ENCODE peak calls at places on chromosome 10, in nine cellular contexts. O is stimulated activated CD4-positive, alpha-beta T cell treated with anti-CD3 and anti-CD28 coated beads, Interleukin-1b, Interleukin-23, amount 100 ng/mL, for 1 hour; Z is H9; H is iris pigment epithelial cell; N is foreskin fibroblast; P is nucleus accumbens; X is K562; Q is activated CD4-positive, alpha-beta T cell treated with anti-CD3 and anti-CD28 coated beads for 1 hour; K is M059J. M is an unnamed sample.

GRCh38 chr10:100826661-100826982 is 81.2 kb downstream of the PAX2 start:
- DNase-seq in O (no peak), Z (no peak), H (no peak), N (no peak), P (no peak), X (no peak), Q (no peak), K (no peak), M (no peak)

GRCh38 chr10:70890917-70891431 is 2.6 kb upstream of the PCBD1 start:
- DNase-seq in O (no peak), Z (peak; percentile 55), H (no peak), N (peak; percentile 43), P (peak; percentile 59), X (no peak), Q (no peak), K (no peak), M (peak; percentile 80)

GRCh38 chr10:70528726-70529362 is 50.3 kb downstream of the PALD1 start:
- DNase-seq in O (no peak), Z (peak; percentile 55), H (peak; percentile 71), N (peak; percentile 43), P (no peak), X (peak; percentile 71), Q (no peak), K (peak; percentile 58), M (peak; percentile 82)

GRCh38 chr10:75000748-75001321 is 110.6 kb upstream of the SAMD8 start:
- DNase-seq in O (no peak), Z (no peak), H (no peak), N (no peak), P (no peak), X (no peak), Q (no peak), K (no peak), M (no peak)

GRCh38 chr10:43293677-43294057 is 26.8 kb upstream of the RASGEF1A start:
- DNase-seq in O (no peak), Z (no peak), H (no peak), N (no peak), P (no peak), X (no peak), Q (no peak), K (no peak), M (no peak)

GRCh38 chr10:128268015-128268722 is 141.9 kb upstream of the MKI67 start:
- DNase-seq in O (no peak), Z (peak; percentile 89), H (peak; percentile 16), N (no peak), P (no peak), X (peak; percentile 38), Q (no peak), K (peak; percentile 13), M (peak; percentile 94)

GRCh38 chr10:75018233-75018632 is 93.2 kb upstream of the SAMD8 start:
- DNase-seq in O (no peak), Z (no peak), H (no peak), N (no peak), P (no peak), X (no peak), Q (no peak), K (no peak), M (peak; percentile 50)

GRCh38 chr10:66455304-66455703 is 470.5 kb upstream of the LRRTM3 start:
- DNase-seq in O (no peak), Z (no peak), H (peak; percentile 16), N (no peak), P (no peak), X (no peak), Q (no peak), K (peak; percentile 1), M (no peak)

GRCh38 chr10:95241533-95241932 is 47.5 kb downstream of the ACSM6 start:
- DNase-seq in O (no peak), Z (no peak), H (no peak), N (no peak), P (no peak), X (no peak), Q (no peak), K (peak; percentile 56), M (no peak)

GRCh38 chr10:125844673-125845300 is 21.4 kb downstream of the BCCIP start:
- DNase-seq in O (no peak), Z (no peak), H (no peak), N (no peak), P (peak; percentile 12), X (no peak), Q (no peak), K (no peak), M (no peak)

GRCh38 chr10:5942471-5942870 is 34.9 kb downstream of the IL15RA start:
- DNase-seq in O (no peak), Z (no peak), H (no peak), N (no peak), P (no peak), X (no peak), Q (no peak), K (no peak), M (no peak)

GRCh38 chr10:131126321-131127121 is 185.0 kb downstream of the TCERG1L start:
- DNase-seq in O (no peak), Z (peak; percentile 41), H (no peak), N (no peak), P (no peak), X (no peak), Q (no peak), K (no peak), M (peak; percentile 64)

GRCh38 chr10:109650228-109650627 is 273.1 kb downstream of the XPNPEP1 start:
- DNase-seq in O (no peak), Z (no peak), H (no peak), N (no peak), P (no peak), X (no peak), Q (no peak), K (no peak), M (no peak)

GRCh38 chr10:28719789-28720436 is 42.6 kb downstream of the BAMBI start:
- DNase-seq in O (no peak), Z (no peak), H (peak; percentile 73), N (peak; percentile 23), P (no peak), X (no peak), Q (no peak), K (peak; percentile 47), M (no peak)

GRCh38 chr10:71999360-72000072 is 35.3 kb downstream of the CHST3 start:
- DNase-seq in O (no peak), Z (no peak), H (peak; percentile 74), N (peak; percentile 47), P (peak; percentile 69), X (no peak), Q (no peak), K (no peak), M (peak; percentile 63)

GRCh38 chr10:130453721-130454542 is 317.7 kb downstream of the GLRX3 start:
- DNase-seq in O (no peak), Z (peak; percentile 18), H (no peak), N (no peak), P (no peak), X (no peak), Q (no peak), K (no peak), M (no peak)

GRCh38 chr10:119377905-119378736 is 164.4 kb downstream of the RGS10 start:
- DNase-seq in O (no peak), Z (no peak), H (no peak), N (no peak), P (no peak), X (no peak), Q (no peak), K (no peak), M (no peak)

GRCh38 chr10:68010426-68010825 is 64.7 kb downstream of the HERC4 start:
- DNase-seq in O (no peak), Z (no peak), H (no peak), N (no peak), P (no peak), X (no peak), Q (no peak), K (no peak), M (no peak)

GRCh38 chr10:101066146-101066889 is 4.5 kb downstream of the KAZALD1 start:
- DNase-seq in O (no peak), Z (peak; percentile 74), H (peak; percentile 52), N (peak; percentile 80), P (no peak), X (peak; percentile 74), Q (peak; percentile 24), K (peak; percentile 83), M (peak; percentile 79)

M was measured in endodermal cell.